ENCODE peak calls at places on chromosomes 2 and 18, in ten cellular contexts. One of them, this sample, is unnamed.

GRCh38 chr2:119691651-119692245 is 12.7 kb downstream of the TMEM177 start:
- DNase-seq in CD8-positive, alpha-beta T cell: no peak
- DNase-seq in Peyer's patch: no peak
- DNase-seq in gastrocnemius medialis: no peak
- DNase-seq in AG04450: no peak
- DNase-seq in neuronal stem cell: no peak
- DNase-seq in sigmoid colon: peak
- DNase-seq in heart right ventricle: no peak
- DNase-seq in aorta: no peak
- DNase-seq in astrocyte: no peak
- DNase-seq in this sample: no peak

GRCh38 chr2:206533977-206534376 is 90.6 kb downstream of the ADAM23 start:
- DNase-seq in CD8-positive, alpha-beta T cell: no peak
- DNase-seq in Peyer's patch: no peak
- DNase-seq in gastrocnemius medialis: no peak
- DNase-seq in AG04450: no peak
- DNase-seq in neuronal stem cell: no peak
- DNase-seq in sigmoid colon: no peak
- DNase-seq in heart right ventricle: no peak
- DNase-seq in aorta: no peak
- DNase-seq in astrocyte: no peak
- DNase-seq in this sample: no peak

GRCh38 chr2:190267302-190267701 is 52.3 kb downstream of the HIBCH start:
- DNase-seq in CD8-positive, alpha-beta T cell: no peak
- DNase-seq in Peyer's patch: no peak
- DNase-seq in gastrocnemius medialis: no peak
- DNase-seq in AG04450: peak
- DNase-seq in neuronal stem cell: no peak
- DNase-seq in sigmoid colon: no peak
- DNase-seq in heart right ventricle: no peak
- DNase-seq in aorta: no peak
- DNase-seq in astrocyte: peak
- DNase-seq in this sample: no peak

GRCh38 chr2:1674276-1674675 is 70.0 kb downstream of the PXDN start:
- DNase-seq in CD8-positive, alpha-beta T cell: no peak
- DNase-seq in Peyer's patch: no peak
- DNase-seq in gastrocnemius medialis: no peak
- DNase-seq in AG04450: no peak
- DNase-seq in neuronal stem cell: no peak
- DNase-seq in sigmoid colon: peak
- DNase-seq in heart right ventricle: no peak
- DNase-seq in aorta: no peak
- DNase-seq in astrocyte: no peak
- DNase-seq in this sample: no peak

GRCh38 chr2:57981369-57981768 is 65.2 kb upstream of the VRK2 start:
- DNase-seq in CD8-positive, alpha-beta T cell: no peak
- DNase-seq in Peyer's patch: no peak
- DNase-seq in gastrocnemius medialis: no peak
- DNase-seq in AG04450: no peak
- DNase-seq in neuronal stem cell: no peak
- DNase-seq in sigmoid colon: no peak
- DNase-seq in heart right ventricle: no peak
- DNase-seq in aorta: no peak
- DNase-seq in astrocyte: peak
- DNase-seq in this sample: peak

GRCh38 chr2:189933911-189934399 is 128.6 kb downstream of the MSTN start:
- DNase-seq in CD8-positive, alpha-beta T cell: no peak
- DNase-seq in Peyer's patch: no peak
- DNase-seq in gastrocnemius medialis: no peak
- DNase-seq in AG04450: peak
- DNase-seq in neuronal stem cell: no peak
- DNase-seq in sigmoid colon: no peak
- DNase-seq in heart right ventricle: no peak
- DNase-seq in aorta: no peak
- DNase-seq in astrocyte: peak
- DNase-seq in this sample: no peak

GRCh38 chr2:62741954-62742722 is 36.6 kb downstream of the EHBP1 start:
- DNase-seq in CD8-positive, alpha-beta T cell: no peak
- DNase-seq in Peyer's patch: no peak
- DNase-seq in gastrocnemius medialis: no peak
- DNase-seq in AG04450: no peak
- DNase-seq in neuronal stem cell: no peak
- DNase-seq in sigmoid colon: no peak
- DNase-seq in heart right ventricle: no peak
- DNase-seq in aorta: no peak
- DNase-seq in astrocyte: peak
- DNase-seq in this sample: no peak

GRCh38 chr2:234955091-234955511 is 3.3 kb downstream of the SH3BP4 start:
- DNase-seq in CD8-positive, alpha-beta T cell: no peak
- DNase-seq in Peyer's patch: no peak
- DNase-seq in gastrocnemius medialis: no peak
- DNase-seq in AG04450: no peak
- DNase-seq in neuronal stem cell: no peak
- DNase-seq in sigmoid colon: peak
- DNase-seq in heart right ventricle: no peak
- DNase-seq in aorta: no peak
- DNase-seq in astrocyte: no peak
- DNase-seq in this sample: no peak

GRCh38 chr2:240947176-240947575 is 41.0 kb downstream of the CROCC2 start:
- DNase-seq in CD8-positive, alpha-beta T cell: no peak
- DNase-seq in Peyer's patch: peak
- DNase-seq in gastrocnemius medialis: peak
- DNase-seq in AG04450: no peak
- DNase-seq in neuronal stem cell: no peak
- DNase-seq in sigmoid colon: peak
- DNase-seq in heart right ventricle: no peak
- DNase-seq in aorta: peak
- DNase-seq in astrocyte: no peak
- DNase-seq in this sample: no peak

GRCh38 chr2:102005989-102006885 is 14.5 kb downstream of the IL1R2 start:
- DNase-seq in CD8-positive, alpha-beta T cell: no peak
- DNase-seq in Peyer's patch: no peak
- DNase-seq in gastrocnemius medialis: no peak
- DNase-seq in AG04450: no peak
- DNase-seq in neuronal stem cell: peak
- DNase-seq in sigmoid colon: no peak
- DNase-seq in heart right ventricle: peak
- DNase-seq in aorta: no peak
- DNase-seq in astrocyte: peak
- DNase-seq in this sample: no peak

GRCh38 chr2:203936949-203937348 is 386 bp downstream of the ICOS start:
- DNase-seq in CD8-positive, alpha-beta T cell: no peak
- DNase-seq in Peyer's patch: no peak
- DNase-seq in gastrocnemius medialis: no peak
- DNase-seq in AG04450: no peak
- DNase-seq in neuronal stem cell: no peak
- DNase-seq in sigmoid colon: no peak
- DNase-seq in heart right ventricle: no peak
- DNase-seq in aorta: no peak
- DNase-seq in astrocyte: no peak
- DNase-seq in this sample: no peak

GRCh38 chr18:33123852-33124251 is 316.7 kb downstream of the CCDC178 start:
- DNase-seq in CD8-positive, alpha-beta T cell: no peak
- DNase-seq in Peyer's patch: no peak
- DNase-seq in gastrocnemius medialis: no peak
- DNase-seq in AG04450: no peak
- DNase-seq in neuronal stem cell: no peak
- DNase-seq in sigmoid colon: no peak
- DNase-seq in heart right ventricle: no peak
- DNase-seq in aorta: no peak
- DNase-seq in astrocyte: no peak
- DNase-seq in this sample: no peak

GRCh38 chr2:10835052-10835970 is 22.7 kb upstream of the PDIA6 start:
- DNase-seq in CD8-positive, alpha-beta T cell: peak
- DNase-seq in Peyer's patch: peak
- DNase-seq in gastrocnemius medialis: peak
- DNase-seq in AG04450: no peak
- DNase-seq in neuronal stem cell: peak
- DNase-seq in sigmoid colon: peak
- DNase-seq in heart right ventricle: peak
- DNase-seq in aorta: peak
- DNase-seq in astrocyte: no peak
- DNase-seq in this sample: no peak

GRCh38 chr2:14344355-14344754 is 288.2 kb upstream of the LRATD1 start:
- DNase-seq in CD8-positive, alpha-beta T cell: no peak
- DNase-seq in Peyer's patch: no peak
- DNase-seq in gastrocnemius medialis: no peak
- DNase-seq in AG04450: no peak
- DNase-seq in neuronal stem cell: no peak
- DNase-seq in sigmoid colon: no peak
- DNase-seq in heart right ventricle: no peak
- DNase-seq in aorta: no peak
- DNase-seq in astrocyte: no peak
- DNase-seq in this sample: no peak

DNA sequence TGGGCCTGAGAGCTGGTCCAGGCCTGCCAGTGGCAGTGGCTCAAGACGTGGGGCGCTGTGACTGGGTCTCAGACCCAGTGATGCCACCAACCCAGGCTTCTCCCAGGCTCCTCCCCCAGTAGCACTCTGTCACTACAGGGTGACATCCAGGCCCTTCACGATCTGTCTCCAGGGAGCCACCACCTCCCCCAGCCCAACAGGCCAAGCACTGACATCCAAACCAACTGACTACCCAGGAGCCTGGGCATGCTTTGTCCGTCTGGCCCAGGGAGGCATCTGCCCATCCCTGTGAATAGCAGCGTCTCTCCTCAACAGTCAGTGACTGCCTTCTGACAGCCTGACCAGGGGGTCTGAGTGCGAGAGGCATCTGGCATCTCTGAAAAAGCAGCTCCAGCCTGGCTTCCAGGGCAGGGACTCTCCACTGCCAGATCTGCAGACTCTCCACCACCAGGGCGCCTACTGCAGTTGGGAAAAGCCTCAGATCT is 13.0 kb downstream of the TEX44 start:
- DNase-seq in CD8-positive, alpha-beta T cell: no peak
- DNase-seq in Peyer's patch: no peak
- DNase-seq in gastrocnemius medialis: no peak
- DNase-seq in AG04450: no peak
- DNase-seq in neuronal stem cell: no peak
- DNase-seq in sigmoid colon: peak
- DNase-seq in heart right ventricle: peak
- DNase-seq in aorta: no peak
- DNase-seq in astrocyte: no peak
- DNase-seq in this sample: no peak
- H3K27ac ChIP-seq in CD8-positive, alpha-beta T cell: no peak
- H3K27ac ChIP-seq in Peyer's patch: peak
- H3K27ac ChIP-seq in gastrocnemius medialis: peak
- H3K27ac ChIP-seq in AG04450: no peak
- H3K27ac ChIP-seq in neuronal stem cell: peak
- H3K27ac ChIP-seq in sigmoid colon: peak
- H3K27ac ChIP-seq in heart right ventricle: peak
- H3K27ac ChIP-seq in aorta: peak
- H3K27ac ChIP-seq in astrocyte: no peak
- H3K27ac ChIP-seq in this sample: no peak

DNA sequence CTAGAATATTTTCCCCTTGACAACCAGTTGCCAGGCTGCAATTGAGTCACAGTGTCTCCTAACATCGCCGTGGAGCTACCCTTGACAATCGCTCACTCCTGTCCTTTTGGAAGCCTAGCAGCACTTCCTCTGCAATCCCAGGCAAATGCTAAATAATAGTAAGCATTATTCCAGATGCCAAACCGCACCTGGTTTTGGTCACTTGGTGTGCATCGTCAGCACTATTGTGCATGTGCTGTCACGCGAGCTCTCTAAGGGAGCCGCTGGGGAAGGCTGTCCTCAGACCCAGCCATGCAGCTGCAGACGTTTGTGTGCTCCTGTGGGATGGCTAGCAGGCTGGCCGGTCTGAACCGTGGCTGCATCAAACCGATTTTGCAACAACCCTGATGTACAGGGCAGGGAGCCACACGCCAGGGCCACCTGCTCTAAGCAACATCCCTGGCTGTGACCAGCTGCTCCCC is 549.5 kb upstream of the ID2 start:
- DNase-seq in CD8-positive, alpha-beta T cell: no peak
- DNase-seq in Peyer's patch: no peak
- DNase-seq in gastrocnemius medialis: peak
- DNase-seq in AG04450: no peak
- DNase-seq in neuronal stem cell: no peak
- DNase-seq in sigmoid colon: no peak
- DNase-seq in heart right ventricle: peak
- DNase-seq in aorta: no peak
- DNase-seq in astrocyte: peak
- DNase-seq in this sample: no peak
- H3K27ac ChIP-seq in CD8-positive, alpha-beta T cell: no peak
- H3K27ac ChIP-seq in Peyer's patch: no peak
- H3K27ac ChIP-seq in gastrocnemius medialis: no peak
- H3K27ac ChIP-seq in AG04450: no peak
- H3K27ac ChIP-seq in neuronal stem cell: no peak
- H3K27ac ChIP-seq in sigmoid colon: no peak
- H3K27ac ChIP-seq in heart right ventricle: peak
- H3K27ac ChIP-seq in aorta: no peak
- H3K27ac ChIP-seq in astrocyte: no peak
- H3K27ac ChIP-seq in this sample: no peak

DNA sequence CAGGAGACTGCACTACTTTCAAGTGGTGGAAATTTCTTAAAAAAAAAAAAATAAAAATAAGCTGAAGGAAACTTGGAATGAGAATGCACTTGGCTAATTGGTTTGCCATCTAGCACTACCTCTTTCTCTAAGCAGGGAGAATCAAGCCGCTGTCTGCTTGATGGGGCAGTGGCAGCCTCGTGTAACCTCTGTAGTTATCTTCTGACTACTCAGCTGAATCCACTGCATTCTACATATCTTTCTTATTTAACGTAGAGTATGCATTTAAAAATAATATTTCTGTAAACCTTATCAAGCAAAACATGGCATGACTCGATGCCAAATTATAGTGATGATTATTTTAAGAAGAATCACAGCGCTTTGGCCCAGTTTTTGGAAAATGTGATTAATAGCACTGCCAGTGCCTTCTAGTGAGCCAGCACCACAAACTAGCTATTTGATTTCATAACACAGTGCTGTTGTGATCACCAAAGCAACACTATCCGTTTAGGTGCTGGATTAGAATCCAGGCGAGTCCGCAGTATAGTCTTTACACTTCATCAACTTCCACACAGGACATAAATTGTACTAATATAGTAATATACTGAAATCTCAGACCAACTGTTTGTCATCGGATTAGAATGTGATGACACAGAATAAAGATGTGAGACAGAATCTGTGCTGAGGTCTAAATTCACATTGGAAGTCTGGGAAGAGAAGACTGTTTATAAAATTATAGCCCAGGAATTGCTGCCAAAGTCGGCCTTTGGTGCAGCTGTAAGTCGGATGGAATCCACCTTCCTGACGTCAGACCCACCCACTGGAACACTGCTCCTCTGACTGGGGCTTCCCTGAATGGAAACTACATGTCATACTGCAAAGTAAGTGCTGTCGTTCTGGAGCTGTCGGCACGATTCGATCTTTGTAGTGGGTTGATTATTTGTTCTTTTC is 136.5 kb upstream of the ETAA1 start:
- DNase-seq in CD8-positive, alpha-beta T cell: no peak
- DNase-seq in Peyer's patch: no peak
- DNase-seq in gastrocnemius medialis: peak
- DNase-seq in AG04450: peak
- DNase-seq in neuronal stem cell: no peak
- DNase-seq in sigmoid colon: peak
- DNase-seq in heart right ventricle: peak
- DNase-seq in aorta: peak
- DNase-seq in astrocyte: peak
- DNase-seq in this sample: peak
- H3K27ac ChIP-seq in CD8-positive, alpha-beta T cell: no peak
- H3K27ac ChIP-seq in Peyer's patch: peak
- H3K27ac ChIP-seq in gastrocnemius medialis: peak
- H3K27ac ChIP-seq in AG04450: peak
- H3K27ac ChIP-seq in neuronal stem cell: no peak
- H3K27ac ChIP-seq in sigmoid colon: peak
- H3K27ac ChIP-seq in heart right ventricle: peak
- H3K27ac ChIP-seq in aorta: peak
- H3K27ac ChIP-seq in astrocyte: peak
- H3K27ac ChIP-seq in this sample: peak

GRCh38 chr2:197211881-197212342 is 98.7 kb downstream of the ANKRD44 start:
- DNase-seq in CD8-positive, alpha-beta T cell: no peak
- DNase-seq in Peyer's patch: no peak
- DNase-seq in gastrocnemius medialis: no peak
- DNase-seq in AG04450: no peak
- DNase-seq in neuronal stem cell: no peak
- DNase-seq in sigmoid colon: no peak
- DNase-seq in heart right ventricle: no peak
- DNase-seq in aorta: no peak
- DNase-seq in astrocyte: no peak
- DNase-seq in this sample: no peak
- H3K27ac ChIP-seq in CD8-positive, alpha-beta T cell: peak
- H3K27ac ChIP-seq in Peyer's patch: peak
- H3K27ac ChIP-seq in gastrocnemius medialis: no peak
- H3K27ac ChIP-seq in AG04450: no peak
- H3K27ac ChIP-seq in neuronal stem cell: no peak
- H3K27ac ChIP-seq in sigmoid colon: no peak
- H3K27ac ChIP-seq in heart right ventricle: peak
- H3K27ac ChIP-seq in aorta: peak
- H3K27ac ChIP-seq in astrocyte: no peak
- H3K27ac ChIP-seq in this sample: no peak